ENCODE peak calls at places on chromosome 9, in six cellular contexts. Y is K562, U is PC-3, Q is mesendoderm, S is HepG2, N is IMR-90. B is an unnamed sample.

GRCh38 chr9:128863647-128864046 is 18.1 kb downstream of the KYAT1 start:
- DNase-seq in Y (peak; percentile 88), N (peak; percentile 36), U (peak; percentile 67), S (peak; percentile 72), Q (peak; percentile 91), B (peak; percentile 18)

GRCh38 chr9:108645520-108645919 is 210.3 kb downstream of the ACTL7B start:
- DNase-seq in S (no peak), N (no peak), Q (no peak), Y (no peak), U (no peak), B (no peak)

GRCh38 chr9:86578722-86579121 is 224.5 kb upstream of the TUT7 start:
- DNase-seq in S (no peak), Q (no peak), N (no peak), U (no peak), Y (no peak), B (no peak)

GRCh38 chr9:9938432-9938831 is 674.4 kb downstream of the PTPRD start:
- DNase-seq in Y (no peak), U (no peak), Q (no peak), S (no peak), N (no peak), B (no peak)

GRCh38 chr9:69806642-69807041 is 14.0 kb upstream of the CFAP95 start:
- DNase-seq in N (no peak), Y (peak; percentile 20), U (no peak), Q (no peak), S (no peak), B (no peak)

GRCh38 chr9:74729129-74729710 is 158.5 kb downstream of the TRPM6 start:
- DNase-seq in S (no peak), Q (no peak), N (no peak), Y (no peak), U (no peak), B (peak; percentile 7)

GRCh38 chr9:20319241-20319640 is 303.1 kb downstream of the MLLT3 start:
- DNase-seq in S (no peak), Y (no peak), Q (no peak), N (peak; percentile 8), U (no peak), B (no peak)

GRCh38 chr9:81146684-81147337 is 542.5 kb downstream of the TLE1 start:
- DNase-seq in U (peak; percentile 85), Y (no peak), N (peak; percentile 69), Q (no peak), S (no peak), B (peak; percentile 80)

GRCh38 chr9:34385561-34386230 is 9.0 kb upstream of the MYORG start:
- DNase-seq in Y (no peak), S (no peak), N (no peak), Q (no peak), U (no peak), B (no peak)

GRCh38 chr9:127802576-127803443 is at the start of gene FPGS:
- DNase-seq in N (peak; percentile 85), Q (peak; percentile 96), U (peak; percentile 72), Y (peak; percentile 88), S (peak; percentile 75), B (peak; percentile 89)

GRCh38 chr9:84990416-84990815 is 320.9 kb downstream of the NTRK2 start:
- DNase-seq in U (no peak), S (no peak), N (no peak), Q (no peak), Y (no peak), B (peak; percentile 46)

GRCh38 chr9:15975101-15975778 is 422.4 kb downstream of the CCDC171 start:
- DNase-seq in U (no peak), S (no peak), N (no peak), Y (no peak), Q (no peak), B (no peak)

GRCh38 chr9:72906810-72907209 is 46.0 kb downstream of the ALDH1A1 start:
- DNase-seq in N (no peak), Y (no peak), S (no peak), Q (no peak), U (no peak), B (no peak)

GRCh38 chr9:108160705-108161233 is 671.2 kb upstream of the KLF4 start:
- DNase-seq in Y (no peak), U (no peak), Q (no peak), S (no peak), N (no peak), B (no peak)

GRCh38 chr9:70421272-70422180 is 7.1 kb upstream of the KLF9 start:
- DNase-seq in N (peak; percentile 54), S (no peak), U (no peak), Y (no peak), Q (peak; percentile 19), B (peak; percentile 64)

GRCh38 chr9:116153765-116154333 is at the start of gene PAPPA:
- DNase-seq in Q (no peak), S (no peak), U (no peak), Y (no peak), N (no peak), B (no peak)

GRCh38 chr9:105369911-105370310 is 77.9 kb upstream of the FSD1L start:
- DNase-seq in Y (no peak), U (no peak), N (no peak), Q (no peak), S (no peak), B (peak; percentile 79)

GRCh38 chr9:88706193-88707112 is 171.5 kb downstream of the NXNL2 start:
- DNase-seq in S (peak; percentile 99), Q (no peak), Y (no peak), U (no peak), N (no peak), B (no peak)

GRCh38 chr9:134058716-134059115 is 9.1 kb downstream of the BRD3 start:
- DNase-seq in Q (no peak), Y (no peak), S (no peak), N (peak; percentile 9), U (peak; percentile 64), B (peak; percentile 44)

GRCh38 chr9:128144239-128145181 is 4.7 kb upstream of the LCN2 start:
- DNase-seq in U (no peak), S (no peak), N (no peak), Q (no peak), Y (no peak), B (no peak)

GRCh38 chr9:116080561-116080960 is 73.0 kb upstream of the PAPPA start:
- DNase-seq in N (no peak), U (no peak), S (no peak), Q (no peak), Y (no peak), B (no peak)

GRCh38 chr9:93900436-93900819 is 54.7 kb downstream of the BARX1 start:
- DNase-seq in Q (no peak), U (no peak), S (no peak), Y (no peak), N (no peak), B (no peak)

GRCh38 chr9:29212590-29213373 is 1639.5 kb upstream of the C9orf72 start:
- DNase-seq in Q (peak; percentile 43), S (no peak), N (no peak), U (peak; percentile 30), Y (no peak), B (no peak)

GRCh38 chr9:2022560-2022959 is 7.4 kb downstream of the SMARCA2 start:
- DNase-seq in N (no peak), U (no peak), S (no peak), Q (no peak), Y (no peak), B (no peak)

GRCh38 chr9:120478208-120478607 is 101.8 kb downstream of the CDK5RAP2 start:
- DNase-seq in U (peak; percentile 16), Q (no peak), S (no peak), Y (no peak), N (peak; percentile 32), B (peak; percentile 13)

GRCh38 chr9:110750272-110750671 is 81.7 kb downstream of the MUSK start:
- DNase-seq in Y (no peak), S (no peak), N (no peak), Q (no peak), U (no peak), B (no peak)

GRCh38 chr9:97563458-97564135 is 62.1 kb downstream of the TMOD1 start:
- DNase-seq in Y (no peak), Q (no peak), U (no peak), S (no peak), N (no peak), B (no peak)

GRCh38 chr9:20139755-20140154 is 350.9 kb upstream of the SLC24A2 start:
- DNase-seq in S (no peak), Q (no peak), U (no peak), N (no peak), Y (no peak), B (no peak)

GRCh38 chr9:14158911-14159310 is 155.0 kb downstream of the NFIB start:
- DNase-seq in U (peak; percentile 67), Y (peak; percentile 6), Q (peak; percentile 19), S (no peak), N (peak; percentile 79), B (peak; percentile 84)

GRCh38 chr9:976258-976804 is at the start of gene DMRT3:
- DNase-seq in U (no peak), N (no peak), S (no peak), Q (peak; percentile 79), Y (no peak), B (no peak)

GRCh38 chr9:37033753-37034319 is at the start of gene PAX5:
- DNase-seq in N (no peak), S (no peak), Y (no peak), U (no peak), Q (no peak), B (no peak)
- H3K9ac ChIP-seq in N (no peak within 1 kb of the TSS), S (no peak within 1 kb of the TSS), Y (no peak within 1 kb of the TSS), U (no peak within 1 kb of the TSS), Q (peak within 1 kb of the TSS; percentile 45), B (no peak within 1 kb of the TSS)

DNA sequence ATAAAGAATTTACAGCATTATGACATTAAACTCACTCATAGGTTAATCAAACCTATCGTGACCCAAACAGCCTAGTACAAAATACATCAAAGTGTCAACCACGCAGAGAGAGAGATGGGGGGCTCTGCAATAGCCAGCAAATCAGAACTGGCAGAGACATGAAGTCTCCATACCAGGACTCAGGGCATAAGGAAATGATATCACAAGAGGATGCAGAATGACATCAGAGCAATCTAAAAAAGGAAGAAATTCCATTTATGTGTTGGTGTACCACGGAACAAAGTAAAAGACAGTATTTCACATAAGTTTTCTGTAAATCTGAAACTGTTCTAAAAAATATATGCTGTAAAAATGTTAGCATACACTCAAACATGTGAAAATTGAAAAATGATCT is 24.6 kb downstream of the BICD2 start:
- DNase-seq in S (no peak), Y (no peak), U (no peak), N (peak; percentile 55), Q (no peak), B (peak; percentile 33)
- H3K4me1 ChIP-seq in S (peaks cover 11% of the 10 kb centered on the region), Y (peaks cover 13% of the 10 kb centered on the region), U (no peaks in the 10 kb centered on the region), N (peaks cover 9% of the 10 kb centered on the region), Q (peaks cover 12% of the 10 kb centered on the region), B (peaks cover 2% of the 10 kb centered on the region)

DNA sequence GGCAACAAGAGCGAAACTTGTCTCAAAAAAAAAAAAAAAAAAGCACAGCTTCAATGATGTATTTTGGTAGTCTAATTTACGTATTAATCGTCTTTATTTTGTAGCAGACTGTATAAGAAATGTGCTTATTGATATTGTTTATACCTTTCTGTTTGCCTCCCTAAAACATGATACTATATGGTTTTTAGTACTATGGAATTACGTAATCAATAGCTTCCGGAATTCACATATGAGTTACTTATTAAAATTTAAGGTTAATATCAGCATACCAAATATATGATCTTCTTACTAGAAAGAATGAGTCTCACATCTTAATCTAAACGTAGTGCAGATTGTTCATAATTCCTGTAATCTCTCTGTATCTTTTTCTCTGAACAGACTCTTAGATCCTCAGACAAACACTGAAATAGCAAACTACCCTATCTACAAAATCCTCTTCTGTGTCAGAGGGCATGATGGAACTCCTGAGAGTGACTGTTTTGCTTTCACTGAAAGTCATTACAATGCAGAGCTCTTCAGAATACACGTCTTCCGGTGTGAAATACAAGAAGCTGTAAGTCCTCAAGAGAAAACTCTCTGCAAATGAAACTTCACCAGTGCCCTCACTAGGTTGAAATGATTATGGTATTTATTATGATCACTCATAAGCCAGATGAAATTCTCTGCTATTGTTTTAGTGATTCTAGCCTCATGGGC is 44.4 kb upstream of the GPR21 start:
- DNase-seq in N (no peak), Y (no peak), Q (no peak), U (no peak), S (no peak), B (no peak)
- H3K9ac ChIP-seq in N (no peak overlapping the region), Y (no peak overlapping the region), Q (no peak overlapping the region), U (no peak overlapping the region), S (no peak overlapping the region), B (no peak overlapping the region)

GRCh38 chr9:99127372-99128132 is 22.6 kb downstream of the TGFBR1 start:
- DNase-seq in Y (no peak), U (peak; percentile 71), Q (no peak), S (no peak), N (peak; percentile 82), B (peak; percentile 27)
- H3K4me1 ChIP-seq in Y (no peaks in the 10 kb centered on the region), U (peaks cover 27% of the 10 kb centered on the region), Q (peaks cover 2% of the 10 kb centered on the region), S (no peaks in the 10 kb centered on the region), N (peaks cover 17% of the 10 kb centered on the region), B (no peaks in the 10 kb centered on the region)

B was measured in fibroblast of lung.